ENCODE peak calls at places on chromosomes 11 and 22, in eight cellular contexts. O, U, T, F, H, D, K and R are unnamed samples.

GRCh38 chr11:61052182-61052972 is 49.9 kb upstream of the CD5 start:
- DNase-seq in D (no peak), O (no peak), T (no peak), F (no peak), K (no peak), U (no peak), H (no peak), R (no peak)

GRCh38 chr11:69439127-69439526 is 42.3 kb upstream of the LINC01488 start:
- DNase-seq in O (no peak), K (no peak), U (peak), T (no peak), H (no peak), F (no peak), D (no peak), R (no peak)

GRCh38 chr11:108897916-108898315 is 233.0 kb downstream of the DDX10 start:
- DNase-seq in K (no peak), H (no peak), D (no peak), F (no peak), U (no peak), T (no peak), O (no peak), R (no peak)

GRCh38 chr11:14107071-14107470 is 144.5 kb downstream of the SPON1 start:
- DNase-seq in U (no peak), F (no peak), O (no peak), K (no peak), D (no peak), H (no peak), T (no peak), R (no peak)

GRCh38 chr11:99803501-99803900 is 782.8 kb downstream of the CNTN5 start:
- DNase-seq in O (no peak), H (no peak), K (no peak), F (no peak), D (no peak), T (no peak), U (no peak), R (no peak)

GRCh38 chr22:21972293-21972779 is 10.3 kb downstream of the TOP3B start:
- DNase-seq in K (no peak), D (peak), U (no peak), T (no peak), F (no peak), H (peak), O (peak), R (peak)

GRCh38 chr11:10305262-10305963 is 540 bp downstream of the ADM start:
- DNase-seq in O (no peak), U (peak), D (no peak), K (no peak), H (no peak), T (no peak), F (no peak), R (no peak)

GRCh38 chr11:134485316-134485715 is 73.3 kb upstream of the B3GAT1 start:
- DNase-seq in D (no peak), U (no peak), F (no peak), O (no peak), H (no peak), K (no peak), T (no peak), R (no peak)

GRCh38 chr11:88175707-88176066 is 444 bp upstream of the RAB38 start:
- DNase-seq in D (no peak), U (no peak), K (no peak), F (no peak), T (no peak), O (no peak), H (no peak), R (no peak)

GRCh38 chr11:115193931-115194797 is 310.1 kb downstream of the CADM1 start:
- DNase-seq in F (no peak), H (no peak), T (no peak), U (no peak), K (no peak), D (no peak), O (no peak), R (no peak)

GRCh38 chr11:74030668-74031309 is 21.9 kb upstream of the UCP3 start:
- DNase-seq in F (no peak), D (no peak), O (no peak), H (no peak), T (no peak), K (no peak), U (no peak), R (no peak)

GRCh38 chr11:112363527-112363926 is 102.9 kb upstream of the PLET1 start:
- DNase-seq in O (no peak), U (no peak), F (no peak), D (no peak), K (no peak), H (no peak), T (no peak), R (no peak)

GRCh38 chr11:34788642-34789041 is 127.5 kb downstream of the APIP start:
- DNase-seq in T (no peak), D (no peak), K (no peak), F (no peak), H (no peak), U (no peak), O (no peak), R (no peak)